ENCODE peak calls at places on chromosomes 5 and 9, in six cellular contexts. L is heart left ventricle, C is GM20000, S is fibroblast of lung, A is A549, Z is B cell. N is an unnamed sample.

GRCh38 chr9:130029591-130029990 is 13.4 kb downstream of the FNBP1 start:
- DNase-seq in L (no peak), C (no peak), S (no peak), A (no peak), Z (no peak), N (no peak)

GRCh38 chr9:114016101-114016500 is 62.0 kb downstream of the AMBP start:
- DNase-seq in L (no peak), C (no peak), S (no peak), A (no peak), Z (no peak), N (no peak)

GRCh38 chr9:34513567-34514214 is 9.1 kb downstream of the ENHO start:
- DNase-seq in L (no peak), C (no peak), S (peak; percentile 25), A (no peak), Z (no peak), N (no peak)

GRCh38 chr5:50440651-50441478 is at the start of gene EMB:
- DNase-seq in L (peak; percentile 75), C (peak; percentile 63), S (peak; percentile 40), A (peak; percentile 63), Z (peak; percentile 66), N (peak; percentile 51)

GRCh38 chr5:132485641-132486317 is 4.8 kb downstream of the IRF1 start:
- DNase-seq in L (no peak), C (no peak), S (no peak), A (no peak), Z (no peak), N (no peak)

GRCh38 chr9:69471433-69471832 is 146.4 kb downstream of the ENTREP1 start:
- DNase-seq in L (no peak), C (no peak), S (peak; percentile 67), A (peak; percentile 11), Z (no peak), N (no peak)

GRCh38 chr5:103514381-103514780 is 48.2 kb downstream of the NUDT12 start:
- DNase-seq in L (no peak), C (no peak), S (no peak), A (no peak), Z (no peak), N (no peak)

GRCh38 chr9:125409217-125409636 is 147.6 kb downstream of the GAPVD1 start:
- DNase-seq in L (no peak), C (peak; percentile 75), S (no peak), A (peak; percentile 57), Z (no peak), N (no peak)

GRCh38 chr9:121284733-121285451 is 16.9 kb downstream of the GSN start:
- DNase-seq in L (no peak), C (no peak), S (no peak), A (no peak), Z (no peak), N (no peak)

GRCh38 chr5:4571248-4571950 is 568.7 kb upstream of the ADAMTS16 start:
- DNase-seq in L (no peak), C (no peak), S (peak; percentile 32), A (no peak), Z (no peak), N (no peak)

GRCh38 chr5:132251220-132251725 is 6.2 kb upstream of the PDLIM4 start:
- DNase-seq in L (no peak), C (no peak), S (peak; percentile 63), A (no peak), Z (no peak), N (no peak)

GRCh38 chr5:68200288-68200687 is 15.3 kb upstream of the PIK3R1 start:
- DNase-seq in L (no peak), C (no peak), S (no peak), A (no peak), Z (no peak), N (no peak)

GRCh38 chr9:81969971-81970370 is 18.6 kb upstream of the SPATA31D1 start:
- DNase-seq in L (no peak), C (no peak), S (peak; percentile 48), A (no peak), Z (no peak), N (no peak)

GRCh38 chr5:85591311-85591710 is 1026.4 kb upstream of the COX7C start:
- DNase-seq in L (no peak), C (no peak), S (no peak), A (no peak), Z (no peak), N (no peak)

GRCh38 chr5:123752576-123752975 is 240.6 kb downstream of the CSNK1G3 start:
- DNase-seq in L (no peak), C (no peak), S (peak; percentile 92), A (no peak), Z (no peak), N (no peak)

GRCh38 chr5:6886866-6887265 is 173.6 kb downstream of the TENT4A start:
- DNase-seq in L (no peak), C (no peak), S (no peak), A (no peak), Z (no peak), N (no peak)

GRCh38 chr5:102547659-102548058 is 48.9 kb upstream of the SLCO6A1 start:
- DNase-seq in L (no peak), C (no peak), S (peak; percentile 13), A (no peak), Z (no peak), N (no peak)

GRCh38 chr9:137756045-137756744 is 121.4 kb upstream of the CACNA1B start:
- DNase-seq in L (no peak), C (no peak), S (no peak), A (no peak), Z (no peak), N (no peak)

DNA sequence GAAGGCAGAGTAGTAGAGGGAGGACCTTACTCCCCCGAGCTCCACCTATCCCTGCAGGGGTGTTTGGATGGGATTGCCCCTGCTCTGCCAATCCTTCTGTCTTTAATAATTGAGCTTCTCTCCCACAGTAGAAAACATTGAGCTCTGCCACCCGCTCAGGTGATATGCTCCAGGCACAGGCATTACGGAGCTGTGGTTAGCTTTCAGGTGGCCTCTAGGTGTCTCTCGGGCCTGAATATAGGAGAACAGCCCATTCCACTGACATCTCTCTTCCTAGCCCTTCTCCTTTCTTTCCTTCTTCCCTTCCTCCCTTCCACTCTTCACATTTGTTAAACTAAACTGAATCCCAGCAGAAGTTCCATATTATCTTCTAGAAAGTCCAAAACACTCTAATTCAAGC is 203.4 kb downstream of the SYK start:
- DNase-seq in L (no peak), C (no peak), S (no peak), A (no peak), Z (no peak), N (no peak)
- TF ChIP-seq CTCF in L (no peak), C (no peak), S (no peak), A (no peak), Z (no peak), N (no peak)

DNA sequence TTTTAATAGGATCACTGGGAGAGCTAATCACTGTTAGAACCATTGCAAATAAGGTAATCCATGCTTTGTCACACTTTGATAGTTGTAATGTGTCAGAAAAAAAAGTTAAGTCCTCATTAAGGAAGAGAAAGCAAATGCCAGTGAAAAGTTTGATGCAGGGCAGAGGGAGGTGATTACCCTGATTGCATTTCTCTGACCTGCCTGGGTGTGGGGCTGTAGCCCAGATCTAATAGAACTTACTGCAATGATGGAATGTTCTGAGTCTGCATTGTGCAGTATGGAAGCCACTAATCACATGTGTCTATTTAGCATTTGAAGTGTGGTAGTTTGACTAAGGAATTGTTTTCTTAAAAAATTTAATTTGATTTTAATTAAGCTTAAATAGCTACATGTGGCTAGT is 202.7 kb downstream of the ATP10B start:
- DNase-seq in L (no peak), C (peak; percentile 8), S (no peak), A (no peak), Z (no peak), N (no peak)
- TF ChIP-seq CTCF in L (no peak), C (no peak), S (no peak), A (no peak), Z (no peak), N (peak; percentile 48)

GRCh38 chr5:153755913-153756500 is 265.5 kb downstream of the GRIA1 start:
- DNase-seq in L (no peak), C (no peak), S (no peak), A (no peak), Z (no peak), N (no peak)

GRCh38 chr5:153752890-153753289 is 262.4 kb downstream of the GRIA1 start:
- DNase-seq in L (no peak), C (no peak), S (peak; percentile 33), A (no peak), Z (no peak), N (no peak)

GRCh38 chr5:153753645-153754432 is 263.4 kb downstream of the GRIA1 start:
- DNase-seq in L (no peak), C (no peak), S (peak; percentile 48), A (no peak), Z (no peak), N (no peak)

DNA sequence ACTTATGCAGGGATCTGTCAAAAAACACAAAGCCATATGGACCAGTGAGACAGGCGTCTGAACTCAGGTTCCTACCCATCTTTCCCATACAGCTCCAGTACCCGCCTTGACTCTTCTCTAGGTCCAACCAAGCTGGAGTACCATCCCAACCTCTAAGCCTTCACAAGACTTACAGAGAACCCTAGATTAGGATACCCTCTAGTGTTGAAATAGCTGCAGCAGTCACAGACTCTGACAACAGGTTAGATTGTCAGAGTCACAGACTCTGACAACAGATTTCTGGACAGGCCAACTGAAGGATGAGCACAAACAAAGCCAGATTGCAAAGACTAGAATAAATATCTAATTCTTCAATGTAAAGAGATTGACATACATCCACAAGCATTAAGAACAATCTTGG is 266.1 kb downstream of the GRIA1 start:
- DNase-seq in L (no peak), C (no peak), S (peak; percentile 2), A (peak; percentile 6), Z (no peak), N (no peak)
- TF ChIP-seq CTCF in L (no peak), C (no peak), S (peak; percentile 18), A (no peak), Z (no peak), N (no peak)

GRCh38 chr9:93200449-93200742 is 16.5 kb downstream of the WNK2 start:
- DNase-seq in L (no peak), C (no peak), S (no peak), A (no peak), Z (no peak), N (no peak)

GRCh38 chr9:93200989-93201339 is 17.0 kb downstream of the WNK2 start:
- DNase-seq in L (no peak), C (no peak), S (no peak), A (no peak), Z (no peak), N (no peak)

GRCh38 chr9:93197670-93198069 is 13.7 kb downstream of the WNK2 start:
- DNase-seq in L (peak; percentile 28), C (no peak), S (no peak), A (no peak), Z (no peak), N (no peak)

GRCh38 chr9:93198117-93198838 is 14.3 kb downstream of the WNK2 start:
- DNase-seq in L (peak; percentile 14), C (no peak), S (no peak), A (no peak), Z (no peak), N (no peak)

DNA sequence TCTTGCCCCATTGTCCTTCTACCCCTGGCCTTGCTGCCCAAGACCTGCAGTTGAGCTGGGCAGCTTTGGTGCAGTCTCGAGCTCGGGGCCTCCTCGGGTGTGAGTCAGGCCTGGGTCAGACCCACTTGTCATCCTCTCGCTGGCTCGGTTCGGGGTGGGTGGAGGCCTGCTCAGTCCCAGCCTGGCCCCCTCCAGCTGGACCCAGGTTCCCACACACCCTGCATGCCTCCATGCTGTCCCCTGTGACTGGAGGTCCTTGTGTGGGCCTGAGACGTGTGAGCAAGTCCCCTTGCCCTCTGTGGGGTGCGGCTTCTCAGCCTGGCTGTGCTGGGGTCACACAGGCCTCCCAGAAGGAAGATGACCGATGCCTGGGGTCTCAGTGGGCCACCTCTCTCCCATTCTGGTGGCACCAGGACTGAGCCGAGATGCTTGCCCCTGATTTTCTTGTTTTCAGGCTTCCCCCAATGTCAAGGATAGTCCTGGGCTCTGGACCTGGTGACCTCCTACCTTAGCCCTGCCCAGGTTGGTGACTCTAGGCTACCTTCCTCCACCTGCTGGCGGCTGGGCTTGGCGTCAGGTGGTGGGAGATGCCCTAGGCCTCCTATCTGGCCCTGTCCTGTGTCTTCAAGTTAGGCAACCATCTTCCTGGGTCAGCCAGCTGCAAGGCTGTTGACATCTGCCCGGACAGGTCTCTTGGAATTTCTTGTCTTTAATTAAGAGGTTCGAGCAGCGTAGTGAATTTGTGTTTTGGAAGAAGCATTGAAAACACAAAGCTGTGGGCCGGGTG is 15.1 kb downstream of the WNK2 start:
- DNase-seq in L (peak; percentile 20), C (no peak), S (no peak), A (no peak), Z (no peak), N (no peak)
- TF ChIP-seq CTCF in L (no peak), C (no peak), S (no peak), A (no peak), Z (no peak), N (no peak)

N was measured in GM12864.